ENCODE peak calls at places on chromosomes 1 and 21, in seven cellular contexts. W is fibroblast of lung, B is psoas muscle, H is GM12864, Y is heart right ventricle, L is pancreas, C is adrenal gland. P is an unnamed sample.

GRCh38 chr1:161956097-161956496 is 67.6 kb downstream of the OLFML2B start:
- DNase-seq in H (no peak), W (peak; percentile 71), B (peak; percentile 23), C (no peak), Y (no peak), L (no peak), P (peak; percentile 20)

GRCh38 chr1:50110084-50110615 is 1.4 kb downstream of the ELAVL4 start:
- DNase-seq in C (no peak), H (no peak), B (no peak), L (no peak), Y (no peak), W (no peak), P (no peak)

GRCh38 chr1:19488136-19488535 is 2.8 kb upstream of the CAPZB start:
- DNase-seq in L (no peak), B (no peak), Y (no peak), W (no peak), C (no peak), H (no peak), P (peak; percentile 55)

GRCh38 chr1:111976332-111976731 is 13.1 kb downstream of the KCND3 start:
- DNase-seq in B (no peak), L (no peak), H (no peak), W (no peak), Y (no peak), C (no peak), P (no peak)

GRCh38 chr1:230441630-230442029 is 15.5 kb upstream of the PGBD5 start:
- DNase-seq in H (no peak), W (no peak), L (no peak), C (no peak), B (no peak), Y (no peak), P (no peak)

GRCh38 chr1:54359393-54360162 is 46.6 kb downstream of the SSBP3 start:
- DNase-seq in H (no peak), W (no peak), Y (no peak), C (no peak), L (no peak), B (no peak), P (no peak)

GRCh38 chr1:148315081-148315811 is 163.2 kb upstream of the NBPF11 start:
- DNase-seq in W (peak; percentile 74), L (no peak), Y (no peak), C (no peak), B (no peak), H (peak; percentile 34), P (peak; percentile 57)

GRCh38 chr1:178819123-178819522 is 51.8 kb downstream of the ANGPTL1 start:
- DNase-seq in B (no peak), Y (no peak), H (no peak), L (no peak), C (no peak), W (peak; percentile 23), P (no peak)

GRCh38 chr21:38985423-38986378 is 180.0 kb downstream of the ETS2 start:
- DNase-seq in Y (peak; percentile 65), W (peak; percentile 91), L (peak; percentile 35), C (peak; percentile 53), B (peak; percentile 67), H (no peak), P (peak; percentile 97)

GRCh38 chr1:39395357-39395831 is 96.0 kb upstream of the BMP8A start:
- DNase-seq in Y (no peak), H (no peak), L (no peak), W (peak; percentile 96), C (no peak), B (no peak), P (peak; percentile 69)

GRCh38 chr1:111082421-111083192 is 57.3 kb downstream of the DRAM2 start:
- DNase-seq in H (no peak), B (no peak), L (no peak), C (no peak), W (peak; percentile 37), Y (no peak), P (peak; percentile 69)

GRCh38 chr1:60745444-60745843 is 336.9 kb upstream of the NFIA start:
- DNase-seq in C (no peak), W (no peak), B (no peak), L (no peak), Y (no peak), H (no peak), P (no peak)

GRCh38 chr1:19403256-19403655 is 82.1 kb downstream of the CAPZB start:
- DNase-seq in L (no peak), Y (no peak), H (no peak), B (no peak), C (no peak), W (no peak), P (no peak)

GRCh38 chr1:33985166-33985565 is 121.3 kb downstream of the HMGB4 start:
- DNase-seq in B (no peak), C (no peak), W (peak; percentile 78), H (no peak), L (no peak), Y (no peak), P (no peak)

GRCh38 chr1:109762821-109763645 is 690 bp downstream of the EPS8L3 start:
- DNase-seq in L (peak; percentile 20), B (no peak), W (peak; percentile 73), H (no peak), C (peak; percentile 17), Y (peak; percentile 5), P (peak; percentile 93)

GRCh38 chr21:36749935-36750578 is 51.1 kb downstream of the SIM2 start:
- DNase-seq in C (no peak), L (no peak), W (peak; percentile 63), H (no peak), Y (no peak), B (no peak), P (peak; percentile 44)

GRCh38 chr1:205538211-205538840 is 33.9 kb downstream of the CDK18 start:
- DNase-seq in B (no peak), H (no peak), C (no peak), W (peak; percentile 25), Y (no peak), L (peak; percentile 2), P (peak; percentile 69)

DNA sequence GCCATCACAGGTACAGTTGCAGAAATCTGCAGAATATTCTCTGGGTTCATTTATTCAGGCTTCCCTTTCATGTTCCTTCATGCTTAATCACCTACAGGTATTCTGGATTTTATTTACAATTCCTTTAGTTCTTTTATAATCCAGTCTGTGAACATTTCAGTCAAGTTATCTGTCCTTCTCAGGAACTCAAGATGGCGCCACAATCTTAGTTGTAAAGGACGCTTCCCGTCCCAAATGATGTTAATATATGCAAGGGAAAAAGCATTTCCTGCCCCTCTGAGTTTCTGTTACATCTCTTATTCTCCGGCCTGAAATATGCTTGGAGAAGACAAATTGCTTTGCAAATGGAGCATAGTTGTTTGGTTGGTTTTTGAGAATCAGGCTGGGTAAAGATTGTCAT is 19.3 kb downstream of the F3 start:
- DNase-seq in Y (no peak), H (no peak), L (no peak), W (peak; percentile 62), C (no peak), B (no peak), P (peak; percentile 82)
- TF ChIP-seq CTCF in Y (peak; percentile 73), H (no peak), L (no peak), W (peak; percentile 52), C (no peak), B (peak; percentile 29), P (peak; percentile 55)

DNA sequence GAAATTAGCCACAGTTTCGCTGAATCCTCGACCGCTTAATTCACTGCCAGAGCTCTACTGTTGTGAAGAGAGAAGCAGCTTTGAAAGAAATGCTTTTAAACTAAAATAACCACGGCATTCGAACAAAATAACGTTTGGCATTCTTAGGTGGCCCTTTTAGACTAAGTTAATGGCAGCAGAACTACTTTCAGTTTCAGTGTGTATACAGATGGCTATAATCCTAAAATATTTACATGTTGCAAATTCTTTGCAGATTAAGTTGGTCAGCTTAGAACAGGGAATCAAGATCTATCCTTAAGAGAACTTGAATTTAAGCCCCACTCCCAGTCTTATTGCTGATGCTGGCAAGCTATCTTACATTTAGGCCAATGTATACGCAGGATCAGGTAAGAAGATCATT is 62.7 kb downstream of the ADSS2 start:
- DNase-seq in B (no peak), Y (no peak), H (no peak), L (no peak), W (peak; percentile 14), C (no peak), P (no peak)
- H3K4me3 ChIP-seq in B (no peak overlapping the region), Y (no peak overlapping the region), H (no peak overlapping the region), L (no peak overlapping the region), W (peak overlapping the region; percentile 2), C (no peak overlapping the region), P (no peak overlapping the region)

GRCh38 chr1:199641531-199641930 is 386.0 kb upstream of the NR5A2 start:
- DNase-seq in B (no peak), W (no peak), C (no peak), L (no peak), H (no peak), Y (no peak), P (no peak)

GRCh38 chr1:199646761-199647160 is 380.7 kb upstream of the NR5A2 start:
- DNase-seq in H (no peak), Y (no peak), C (no peak), L (no peak), W (no peak), B (no peak), P (no peak)

GRCh38 chr1:199639453-199639852 is 388.1 kb upstream of the NR5A2 start:
- DNase-seq in W (no peak), H (no peak), L (no peak), B (no peak), Y (no peak), C (no peak), P (no peak)

DNA sequence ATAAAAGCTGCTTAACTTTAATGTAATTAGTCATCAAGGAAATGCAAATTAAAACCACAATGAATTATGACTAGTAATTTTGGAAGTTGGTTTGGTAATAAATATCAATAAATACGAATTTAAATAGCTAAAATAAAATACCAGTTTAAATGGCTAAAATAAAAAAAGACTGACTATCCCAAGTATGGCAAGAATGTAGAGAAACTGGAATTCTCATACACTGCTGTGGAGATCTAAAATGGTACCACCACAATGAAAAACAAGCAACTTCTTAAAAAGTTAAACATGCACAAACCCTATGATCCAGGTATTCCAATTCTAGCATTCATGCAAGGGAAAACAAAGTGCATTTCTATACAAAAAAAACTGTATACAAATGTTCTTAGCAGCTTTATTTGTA is 382.6 kb upstream of the NR5A2 start:
- DNase-seq in W (no peak), C (no peak), Y (no peak), L (no peak), H (no peak), B (no peak), P (no peak)
- TF ChIP-seq CTCF in W (no peak), C (no peak), Y (no peak), L (no peak), H (no peak), B (no peak), P (no peak)

DNA sequence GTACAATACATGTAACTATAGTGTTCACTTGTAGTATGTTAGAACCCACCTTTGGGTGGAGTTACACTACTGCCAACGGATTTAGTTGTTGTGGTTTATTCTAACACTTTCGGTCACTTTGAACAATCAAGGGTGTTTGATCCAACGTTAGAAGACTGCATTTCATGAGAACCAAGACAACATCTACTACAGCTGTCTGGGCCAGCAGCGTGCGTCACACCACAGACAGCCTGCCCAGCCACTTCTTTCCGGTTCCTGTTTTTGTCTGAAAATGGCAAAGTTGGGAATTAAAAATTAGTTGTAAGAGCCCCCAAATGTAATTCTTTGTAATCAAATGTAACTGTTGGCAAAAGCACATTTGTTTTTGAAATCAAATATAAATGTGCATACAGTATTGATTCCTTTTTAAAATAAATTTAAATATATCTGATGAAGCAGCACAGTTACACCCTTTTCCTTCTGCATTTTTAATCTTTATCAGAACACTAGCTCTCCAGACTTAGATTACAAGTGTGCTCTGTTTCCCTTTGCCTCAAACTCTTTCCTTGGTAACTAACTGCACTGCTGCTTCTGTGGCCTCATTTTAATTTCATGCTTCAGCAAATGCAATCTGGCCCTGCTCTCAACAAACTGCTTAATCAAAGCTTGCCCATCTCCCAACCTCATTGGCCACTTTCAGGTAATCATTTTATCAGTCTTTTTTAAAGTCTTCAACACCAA is 86.6 kb upstream of the DPH5 start:
- DNase-seq in Y (peak; percentile 48), H (peak; percentile 52), C (no peak), L (peak; percentile 22), W (no peak), B (peak; percentile 27), P (peak; percentile 26)
- H3K4me3 ChIP-seq in Y (no peak overlapping the region), H (no peak overlapping the region), C (no peak overlapping the region), L (no peak overlapping the region), W (no peak overlapping the region), B (no peak overlapping the region), P (no peak overlapping the region)

P was measured in fibroblast of pulmonary artery.